ENCODE peak calls at places on chromosomes 1 and 21, in ten cellular contexts. K is GM23248; B is WTC11; M is left lung; E is NCI-H748 treated with DMSO at 0.1 percent for 48 hours; Q is Daoy; H is naive thymus-derived CD8-positive, alpha-beta T cell; A is BE2C; G is RWPE1; X is IMR-90. L is an unnamed sample.

GRCh38 chr1:109819906-109820305 is 56.2 kb upstream of the EPS8L3 start:
- DNase-seq in K (no peak), B (no peak), M (no peak), E (no peak), Q (no peak), H (no peak), A (no peak), G (no peak), X (no peak), L (no peak)

GRCh38 chr1:218898921-218899320 is 274.8 kb upstream of the LYPLAL1 start:
- DNase-seq in K (no peak), B (no peak), M (no peak), E (no peak), Q (no peak), H (no peak), A (no peak), G (no peak), X (no peak), L (no peak)

GRCh38 chr1:109198745-109199144 is 15.0 kb upstream of the SARS1 start:
- DNase-seq in K (peak), B (no peak), M (no peak), E (no peak), Q (peak), H (no peak), A (no peak), G (no peak), X (peak), L (no peak)

GRCh38 chr1:51736702-51737101 is 119.8 kb downstream of the OSBPL9 start:
- DNase-seq in K (peak), B (no peak), M (no peak), E (no peak), Q (peak), H (no peak), A (no peak), G (peak), X (peak), L (no peak)

GRCh38 chr1:170461762-170462384 is 70.1 kb upstream of the GORAB start:
- DNase-seq in K (peak), B (no peak), M (peak), E (no peak), Q (peak), H (no peak), A (no peak), G (no peak), X (peak), L (no peak)

GRCh38 chr1:211638723-211639122 is 36.7 kb downstream of the NEK2 start:
- DNase-seq in K (peak), B (no peak), M (no peak), E (no peak), Q (no peak), H (no peak), A (no peak), G (no peak), X (no peak), L (no peak)

GRCh38 chr21:38272215-38272614 is 15.4 kb downstream of the KCNJ15 start:
- DNase-seq in K (no peak), B (no peak), M (no peak), E (no peak), Q (no peak), H (no peak), A (no peak), G (no peak), X (no peak), L (no peak)

GRCh38 chr1:27529638-27530018 is 39.7 kb upstream of the WASF2 start:
- DNase-seq in K (no peak), B (no peak), M (no peak), E (no peak), Q (no peak), H (no peak), A (no peak), G (no peak), X (no peak), L (no peak)

GRCh38 chr1:228735871-228736586 is 750 bp downstream of the RHOU start:
- DNase-seq in K (peak), B (peak), M (peak), E (peak), Q (peak), H (no peak), A (peak), G (peak), X (peak), L (peak)

GRCh38 chr1:246532519-246532918 is 25.4 kb upstream of the SMYD3 start:
- DNase-seq in K (peak), B (no peak), M (no peak), E (no peak), Q (no peak), H (no peak), A (no peak), G (no peak), X (peak), L (no peak)